ENCODE peak calls at places on chromosomes 11 and 22, in six cellular contexts. K is nephron progenitor cell, M is fibroblast of lung, O is foreskin fibroblast, Y is HFF-Myc, A is fibroblast of the aortic adventitia. Z is an unnamed sample.

GRCh38 chr11:70504246-70505020 is 106.1 kb downstream of the CTTN start:
- DNase-seq in K (no peak), M (no peak), O (no peak), Y (no peak), A (no peak), Z (no peak)

GRCh38 chr11:68775951-68776388 is 24.6 kb upstream of the TESMIN start:
- DNase-seq in K (no peak), M (no peak), O (no peak), Y (no peak), A (no peak), Z (no peak)

GRCh38 chr22:28883917-28884753 is 763 bp downstream of the ZNRF3 start:
- DNase-seq in K (peak), M (peak), O (peak), Y (no peak), A (peak), Z (no peak)

GRCh38 chr11:61700720-61701119 is 20.5 kb downstream of the DAGLA start:
- DNase-seq in K (no peak), M (no peak), O (peak), Y (no peak), A (no peak), Z (no peak)

GRCh38 chr22:49850959-49851815 is 2.5 kb upstream of the ZBED4 start:
- DNase-seq in K (no peak), M (no peak), O (no peak), Y (no peak), A (no peak), Z (no peak)

GRCh38 chr22:31451709-31452571 is 37.7 kb downstream of the EIF4ENIF1 start:
- DNase-seq in K (no peak), M (peak), O (peak), Y (peak), A (peak), Z (peak)

GRCh38 chr11:72787262-72788104 is 6.4 kb downstream of the STARD10 start:
- DNase-seq in K (no peak), M (no peak), O (no peak), Y (no peak), A (no peak), Z (no peak)

GRCh38 chr22:19554834-19555404 is 30.7 kb upstream of the CLDN5 start:
- DNase-seq in K (peak), M (peak), O (no peak), Y (no peak), A (peak), Z (no peak)

GRCh38 chr22:26547426-26547825 is 35.2 kb upstream of the TFIP11 start:
- DNase-seq in K (no peak), M (peak), O (no peak), Y (no peak), A (no peak), Z (no peak)

GRCh38 chr22:37410174-37411055 is 16.9 kb downstream of the ELFN2 start:
- DNase-seq in K (no peak), M (no peak), O (no peak), Y (no peak), A (no peak), Z (no peak)

GRCh38 chr11:32420937-32421532 is 14.3 kb downstream of the WT1 start:
- DNase-seq in K (no peak), M (peak), O (no peak), Y (no peak), A (no peak), Z (no peak)

GRCh38 chr11:83068573-83068972 is 3.1 kb downstream of the RAB30 start:
- DNase-seq in K (no peak), M (no peak), O (no peak), Y (no peak), A (no peak), Z (no peak)

GRCh38 chr11:96635655-96636054 is 245.8 kb downstream of the JRKL start:
- DNase-seq in K (no peak), M (no peak), O (no peak), Y (no peak), A (no peak), Z (no peak)

GRCh38 chr11:135027461-135027860 is 615.4 kb upstream of the B3GAT1 start:
- DNase-seq in K (peak), M (peak), O (peak), Y (no peak), A (peak), Z (no peak)

GRCh38 chr22:27311666-27312566 is 489.6 kb downstream of the MN1 start:
- DNase-seq in K (peak), M (peak), O (no peak), Y (no peak), A (no peak), Z (no peak)

GRCh38 chr11:120956710-120957500 is 67.0 kb upstream of the TBCEL start:
- DNase-seq in K (no peak), M (no peak), O (no peak), Y (no peak), A (no peak), Z (no peak)

GRCh38 chr11:35305670-35306382 is 113.5 kb downstream of the SLC1A2 start:
- DNase-seq in K (peak), M (peak), O (no peak), Y (no peak), A (peak), Z (no peak)
- TF ChIP-seq CTCF in K (peak), M (peak), O (peak), Y (peak), A (peak), Z (peak)

GRCh38 chr11:65432686-65433582 is 10.3 kb downstream of the NEAT1 start:
- DNase-seq in K (no peak), M (peak), O (no peak), Y (no peak), A (peak), Z (no peak)
- TF ChIP-seq CTCF in K (no peak), M (peak), O (no peak), Y (no peak), A (no peak), Z (peak)

DNA sequence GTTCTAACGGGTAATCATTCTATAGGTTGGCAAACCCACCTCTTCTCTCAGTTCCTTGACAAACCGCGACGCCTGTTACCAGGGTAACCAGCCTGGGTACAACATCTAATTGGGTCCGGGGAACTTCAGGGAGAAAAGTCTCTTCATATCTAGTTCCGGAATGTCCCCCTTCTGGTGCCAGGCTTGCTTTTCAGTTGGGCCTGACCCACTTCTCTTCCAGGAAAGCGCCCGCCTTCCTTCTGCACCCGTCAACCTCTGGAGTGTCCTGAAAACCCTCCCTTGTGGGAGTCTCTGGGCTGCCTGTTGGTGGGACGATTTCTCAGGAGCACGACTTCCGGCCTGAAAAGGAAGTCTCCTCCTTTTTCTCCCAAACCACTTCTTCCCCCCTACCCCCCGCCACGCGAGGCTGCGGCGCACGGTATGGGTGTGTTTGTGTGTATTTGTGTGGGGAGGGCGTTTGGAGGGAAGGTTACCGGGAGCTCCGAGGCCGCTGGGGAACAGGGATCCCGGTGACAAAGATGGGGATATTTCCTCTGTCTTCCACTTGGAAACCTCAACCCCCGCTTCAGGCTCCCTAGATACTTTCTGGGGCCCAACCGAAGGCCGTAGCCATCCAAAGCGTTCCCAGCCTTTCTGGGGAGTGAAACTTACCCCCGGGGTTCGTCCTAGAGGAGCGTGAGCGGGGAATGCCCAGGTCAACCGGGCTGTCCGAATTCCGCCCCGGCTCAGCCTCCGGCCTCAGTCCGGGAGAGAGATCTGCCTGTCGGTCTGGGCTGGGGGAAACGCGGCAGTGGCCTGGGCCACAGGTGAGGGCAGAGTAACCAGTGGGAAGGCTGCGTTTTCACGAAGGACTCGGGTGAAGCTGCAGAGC is at the start of the genes NKAPD1 and PIH1D2:
- DNase-seq in K (peak), M (peak), O (peak), Y (peak), A (peak), Z (peak)
- TF ChIP-seq CTCF in K (no peak), M (peak), O (no peak), Y (no peak), A (peak), Z (no peak)

GRCh38 chr11:66880484-66881211 is 23.8 kb downstream of the LRFN4 start:
- DNase-seq in K (no peak), M (peak), O (no peak), Y (no peak), A (no peak), Z (no peak)
- TF ChIP-seq CTCF in K (no peak), M (no peak), O (no peak), Y (no peak), A (no peak), Z (no peak)

GRCh38 chr11:97956904-97957303 is 1063.8 kb upstream of the CNTN5 start:
- DNase-seq in K (no peak), M (no peak), O (no peak), Y (no peak), A (no peak), Z (no peak)

GRCh38 chr11:97961431-97961830 is 1059.3 kb upstream of the CNTN5 start:
- DNase-seq in K (no peak), M (no peak), O (no peak), Y (no peak), A (no peak), Z (no peak)

DNA sequence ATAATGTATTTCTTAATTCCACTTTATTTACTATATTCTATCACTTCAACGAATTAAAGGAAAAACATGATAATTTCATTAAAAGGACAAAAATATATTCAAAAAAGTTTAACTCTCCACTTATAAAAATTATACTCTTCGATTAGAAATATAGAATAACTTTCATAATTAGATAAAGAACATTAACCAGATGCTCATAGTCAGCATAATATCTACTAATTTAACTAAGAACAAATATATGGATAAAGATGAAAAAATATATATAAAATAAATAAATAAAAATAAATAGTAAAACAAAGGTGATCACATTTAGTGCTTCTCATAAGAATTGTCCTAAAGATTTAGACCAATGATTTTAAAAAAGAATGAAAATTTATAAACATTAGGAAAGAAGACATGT is 1065.2 kb upstream of the CNTN5 start:
- DNase-seq in K (no peak), M (no peak), O (no peak), Y (no peak), A (no peak), Z (no peak)
- TF ChIP-seq CTCF in K (no peak), M (no peak), O (no peak), Y (no peak), A (no peak), Z (no peak)

GRCh38 chr11:9754041-9754471 is 90.2 kb downstream of the SWAP70 start:
- DNase-seq in K (no peak), M (no peak), O (peak), Y (no peak), A (peak), Z (no peak)
- TF ChIP-seq CTCF in K (no peak), M (no peak), O (no peak), Y (no peak), A (no peak), Z (no peak)

GRCh38 chr11:115964091-115964490 is 459.9 kb upstream of the CADM1 start:
- DNase-seq in K (no peak), M (peak), O (no peak), Y (no peak), A (no peak), Z (no peak)
- TF ChIP-seq CTCF in K (no peak), M (no peak), O (no peak), Y (no peak), A (no peak), Z (no peak)

DNA sequence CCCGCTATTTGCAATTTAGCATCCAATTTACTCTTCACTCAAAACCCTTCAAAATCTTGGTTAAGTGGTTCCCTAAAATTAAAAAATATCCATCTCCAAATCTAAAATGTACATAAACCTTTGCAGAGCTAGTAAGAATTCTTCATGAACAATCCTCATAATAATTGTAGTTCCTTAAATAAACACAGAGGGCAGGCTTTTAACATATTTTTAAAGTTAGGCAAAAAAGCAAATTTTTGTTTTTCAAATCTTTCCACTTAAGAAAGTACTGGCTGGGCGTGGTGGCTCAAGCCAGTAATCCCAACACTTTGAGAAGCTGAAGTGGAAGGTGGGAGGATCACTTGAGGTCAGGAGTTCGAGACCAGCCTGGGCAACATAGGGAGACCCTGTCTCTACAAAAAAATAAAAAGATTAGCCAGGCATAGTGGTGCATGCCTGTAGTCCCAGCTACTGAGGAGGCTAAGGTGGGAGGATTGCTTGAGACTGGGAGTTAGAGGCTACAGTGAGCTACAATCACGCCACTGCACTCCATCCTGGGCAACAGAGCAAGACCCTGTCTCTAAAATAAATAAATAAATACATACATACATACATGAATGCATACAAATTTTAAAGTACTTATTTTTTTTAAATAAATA is 25.1 kb upstream of the PLAAT3 start:
- DNase-seq in K (no peak), M (peak), O (no peak), Y (no peak), A (peak), Z (peak)
- TF ChIP-seq CTCF in K (peak), M (no peak), O (no peak), Y (peak), A (peak), Z (peak)

Z was measured in AG09319.